ENCODE peak calls at places on chromosome 1, in seven cellular contexts. D, A, W, T, Z, I and G are unnamed samples.

GRCh38 chr1:202618387-202619022 is 91.7 kb downstream of the SYT2 start:
- DNase-seq in I (no peak), T (no peak), W (no peak), Z (no peak), D (peak), A (no peak), G (no peak)

GRCh38 chr1:152189657-152190442 is 30.8 kb upstream of the RPTN start:
- DNase-seq in D (peak), A (peak), I (peak), W (peak), Z (peak), T (peak), G (peak)

GRCh38 chr1:67840449-67840848 is 7.2 kb upstream of the GNG12 start:
- DNase-seq in W (peak), Z (no peak), I (peak), T (no peak), D (peak), A (no peak), G (no peak)

GRCh38 chr1:98704474-98704873 is 43.0 kb downstream of the SNX7 start:
- DNase-seq in W (no peak), T (no peak), D (peak), I (peak), A (no peak), Z (no peak), G (no peak)

GRCh38 chr1:220485131-220485530 is 42.8 kb upstream of the MARK1 start:
- DNase-seq in D (no peak), W (no peak), Z (no peak), T (no peak), A (no peak), I (no peak), G (no peak)

GRCh38 chr1:6652986-6653385 is 28.3 kb downstream of the THAP3 start:
- DNase-seq in A (no peak), T (no peak), W (no peak), I (no peak), D (no peak), Z (no peak), G (no peak)

GRCh38 chr1:210252621-210253041 is 20.0 kb downstream of the SERTAD4 start:
- DNase-seq in I (no peak), D (no peak), W (no peak), A (peak), Z (no peak), T (no peak), G (no peak)

GRCh38 chr1:182135946-182136345 is 74.4 kb upstream of the ZNF648 start:
- DNase-seq in D (no peak), Z (no peak), I (no peak), A (no peak), W (no peak), T (no peak), G (no peak)

GRCh38 chr1:12617511-12617900 is 504 bp downstream of the DHRS3 start:
- DNase-seq in W (no peak), I (no peak), Z (no peak), D (no peak), A (peak), T (no peak), G (peak)

GRCh38 chr1:15949453-15950245 is 26.3 kb downstream of the ZBTB17 start:
- DNase-seq in T (peak), W (peak), A (peak), Z (peak), I (peak), D (peak), G (peak)

GRCh38 chr1:51101976-51102375 is at the start of gene C1orf185:
- DNase-seq in I (no peak), W (no peak), D (no peak), A (no peak), Z (no peak), T (no peak), G (no peak)

GRCh38 chr1:243658596-243659105 is 191.4 kb downstream of the AKT3 start:
- DNase-seq in T (no peak), A (no peak), W (no peak), I (no peak), D (no peak), Z (no peak), G (no peak)

GRCh38 chr1:68173283-68174172 is 58.8 kb downstream of the WLS start:
- DNase-seq in A (no peak), D (peak), I (no peak), Z (no peak), T (no peak), W (peak), G (no peak)

GRCh38 chr1:18950415-18951026 is 6.0 kb downstream of the IFFO2 start:
- DNase-seq in I (no peak), D (no peak), A (peak), Z (no peak), T (no peak), W (no peak), G (no peak)

GRCh38 chr1:18951416-18951815 is 5.1 kb downstream of the IFFO2 start:
- DNase-seq in I (no peak), A (peak), D (no peak), W (no peak), T (no peak), Z (no peak), G (no peak)

GRCh38 chr1:18948048-18948912 is 8.2 kb downstream of the IFFO2 start:
- DNase-seq in T (no peak), D (no peak), Z (no peak), A (no peak), I (no peak), W (no peak), G (no peak)

GRCh38 chr1:18948913-18949688 is 7.4 kb downstream of the IFFO2 start:
- DNase-seq in T (no peak), I (peak), Z (no peak), A (no peak), W (peak), D (peak), G (no peak)

GRCh38 chr1:18949689-18950414 is 6.6 kb downstream of the IFFO2 start:
- DNase-seq in I (peak), T (no peak), W (no peak), A (peak), Z (peak), D (peak), G (peak)
- TF ChIP-seq POLR2A in I (no peak), T (no peak), W (no peak), A (no peak), Z (no peak), D (no peak), G (no peak)

GRCh38 chr1:23367791-23368561 is 1.7 kb downstream of the ZNF436 start:
- DNase-seq in W (peak), Z (peak), D (peak), T (peak), A (peak), I (peak), G (peak)

GRCh38 chr1:23368562-23369334 is 888 bp downstream of the ZNF436 start:
- DNase-seq in T (peak), W (peak), I (peak), D (peak), A (peak), Z (peak), G (peak)

GRCh38 chr1:23370270-23370743 is 671 bp upstream of the ZNF436 start:
- DNase-seq in I (no peak), A (no peak), D (no peak), Z (no peak), T (no peak), W (no peak), G (no peak)

GRCh38 chr1:23370744-23371710 is 1.4 kb upstream of the ZNF436 start:
- DNase-seq in A (no peak), D (no peak), I (no peak), W (no peak), T (no peak), Z (peak), G (no peak)

GRCh38 chr1:23369335-23370013 is at the start of gene ZNF436:
- DNase-seq in A (peak), T (peak), I (peak), D (peak), W (peak), Z (peak), G (no peak)
- TF ChIP-seq POLR2A in A (no peak), T (no peak), I (no peak), D (peak), W (no peak), Z (no peak), G (no peak)

DNA sequence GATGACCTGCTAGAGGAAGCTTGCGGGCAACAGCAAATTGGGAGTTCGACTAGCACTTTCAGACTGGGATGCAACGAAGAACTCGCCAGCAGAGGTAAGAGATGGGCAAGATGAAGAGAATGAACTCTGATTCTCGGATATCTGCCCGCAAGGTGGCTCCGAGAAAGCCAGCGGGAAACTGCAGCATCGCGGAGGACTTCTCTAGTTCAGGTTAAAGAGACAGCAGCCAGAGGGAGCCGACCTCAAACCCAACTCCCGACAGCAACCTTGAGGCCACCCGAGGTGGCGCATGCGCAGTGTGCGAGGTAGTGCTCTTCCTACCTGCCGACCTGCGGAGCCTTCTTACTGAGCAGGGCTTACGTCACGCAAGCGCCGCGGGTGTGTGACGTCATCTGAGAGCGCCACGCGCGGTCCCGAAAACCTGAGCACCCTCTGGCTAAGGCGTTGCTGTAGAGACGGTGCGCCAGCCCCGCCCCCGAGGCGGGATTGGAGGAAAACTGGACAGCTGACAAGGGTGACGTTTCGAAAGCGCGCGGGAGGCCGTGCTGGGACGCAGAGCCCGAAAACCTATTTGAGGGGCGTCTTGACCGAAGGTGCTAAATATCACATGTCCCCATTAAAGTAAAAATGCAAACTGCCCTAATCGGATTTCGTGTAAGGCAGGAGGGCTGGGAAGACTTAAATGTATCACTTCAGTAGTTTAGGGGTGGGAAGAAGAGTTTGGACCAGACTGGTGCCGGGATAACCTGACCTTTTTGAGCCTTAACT is 110.5 kb upstream of the SLC25A33 start:
- DNase-seq in A (peak), Z (peak), T (peak), W (peak), D (peak), I (peak), G (peak)
- TF ChIP-seq POLR2A in A (peak), Z (peak), T (peak), W (peak), D (peak), I (peak), G (peak)

GRCh38 chr1:156478250-156478627 is 22.3 kb downstream of the MEF2D start:
- DNase-seq in T (no peak), D (no peak), I (no peak), W (no peak), A (no peak), Z (no peak), G (no peak)
- TF ChIP-seq POLR2A in T (no peak), D (no peak), I (no peak), W (no peak), A (no peak), Z (no peak), G (no peak)

GRCh38 chr1:47317841-47318240 is 3.9 kb upstream of the STIL start:
- DNase-seq in Z (no peak), A (no peak), D (peak), I (no peak), T (no peak), W (no peak), G (no peak)

GRCh38 chr1:47309427-47309826 is 4.5 kb downstream of the STIL start:
- DNase-seq in Z (no peak), W (no peak), T (no peak), I (no peak), D (no peak), A (no peak), G (no peak)

GRCh38 chr1:47313915-47314664 is at the start of gene STIL:
- DNase-seq in T (peak), D (peak), W (peak), A (peak), Z (peak), I (peak), G (peak)
- TF ChIP-seq POLR2A in T (peak), D (peak), W (peak), A (peak), Z (peak), I (peak), G (peak)